ENCODE peak calls at places on chromosomes 6 and 20, in ten cellular contexts. One of them, this sample, is unnamed.

GRCh38 chr20:34102342-34102741 is 9.7 kb downstream of the EIF2S2 start:
- DNase-seq in GM12865: no peak
- DNase-seq in ascending aorta: no peak
- DNase-seq in brain microvascular endothelial cell: no peak
- DNase-seq in MCF 10A: no peak
- DNase-seq in astrocyte of the spinal cord: no peak
- DNase-seq in AG09319: no peak
- DNase-seq in endothelial cell: no peak
- DNase-seq in ovary: no peak
- DNase-seq in glutamatergic neuron: no peak
- DNase-seq in this sample: no peak

GRCh38 chr6:105270511-105270910 is 90.7 kb upstream of the POPDC3 start:
- DNase-seq in GM12865: no peak
- DNase-seq in ascending aorta: no peak
- DNase-seq in brain microvascular endothelial cell: no peak
- DNase-seq in MCF 10A: no peak
- DNase-seq in astrocyte of the spinal cord: peak; percentile 46
- DNase-seq in AG09319: peak; percentile 19
- DNase-seq in endothelial cell: no peak
- DNase-seq in ovary: no peak
- DNase-seq in glutamatergic neuron: no peak
- DNase-seq in this sample: no peak

GRCh38 chr6:168865-169455 is 123.3 kb upstream of the DUSP22 start:
- DNase-seq in GM12865: peak; percentile 55
- DNase-seq in ascending aorta: no peak
- DNase-seq in brain microvascular endothelial cell: no peak
- DNase-seq in MCF 10A: peak; percentile 64
- DNase-seq in astrocyte of the spinal cord: peak; percentile 50
- DNase-seq in AG09319: peak; percentile 4
- DNase-seq in endothelial cell: no peak
- DNase-seq in ovary: no peak
- DNase-seq in glutamatergic neuron: no peak
- DNase-seq in this sample: no peak

GRCh38 chr6:151374024-151374423 is 17.3 kb downstream of the ZBTB2 start:
- DNase-seq in GM12865: no peak
- DNase-seq in ascending aorta: no peak
- DNase-seq in brain microvascular endothelial cell: no peak
- DNase-seq in MCF 10A: no peak
- DNase-seq in astrocyte of the spinal cord: no peak
- DNase-seq in AG09319: no peak
- DNase-seq in endothelial cell: peak; percentile 22
- DNase-seq in ovary: no peak
- DNase-seq in glutamatergic neuron: no peak
- DNase-seq in this sample: no peak

GRCh38 chr20:990293-990959 is 11.7 kb downstream of the RSPO4 start:
- DNase-seq in GM12865: no peak
- DNase-seq in ascending aorta: no peak
- DNase-seq in brain microvascular endothelial cell: no peak
- DNase-seq in MCF 10A: no peak
- DNase-seq in astrocyte of the spinal cord: no peak
- DNase-seq in AG09319: no peak
- DNase-seq in endothelial cell: no peak
- DNase-seq in ovary: no peak
- DNase-seq in glutamatergic neuron: no peak
- DNase-seq in this sample: no peak

GRCh38 chr20:31718952-31719643 is 3.6 kb downstream of the BCL2L1 start:
- DNase-seq in GM12865: no peak
- DNase-seq in ascending aorta: no peak
- DNase-seq in brain microvascular endothelial cell: no peak
- DNase-seq in MCF 10A: peak; percentile 66
- DNase-seq in astrocyte of the spinal cord: no peak
- DNase-seq in AG09319: no peak
- DNase-seq in endothelial cell: no peak
- DNase-seq in ovary: no peak
- DNase-seq in glutamatergic neuron: no peak
- DNase-seq in this sample: no peak

GRCh38 chr6:125810435-125810834 is 19.7 kb downstream of the NCOA7 start:
- DNase-seq in GM12865: no peak
- DNase-seq in ascending aorta: no peak
- DNase-seq in brain microvascular endothelial cell: no peak
- DNase-seq in MCF 10A: no peak
- DNase-seq in astrocyte of the spinal cord: no peak
- DNase-seq in AG09319: no peak
- DNase-seq in endothelial cell: no peak
- DNase-seq in ovary: no peak
- DNase-seq in glutamatergic neuron: no peak
- DNase-seq in this sample: no peak

GRCh38 chr6:57097596-57097995 is 7.6 kb downstream of the ZNF451 start:
- DNase-seq in GM12865: no peak
- DNase-seq in ascending aorta: no peak
- DNase-seq in brain microvascular endothelial cell: peak; percentile 17
- DNase-seq in MCF 10A: no peak
- DNase-seq in astrocyte of the spinal cord: no peak
- DNase-seq in AG09319: no peak
- DNase-seq in endothelial cell: no peak
- DNase-seq in ovary: no peak
- DNase-seq in glutamatergic neuron: no peak
- DNase-seq in this sample: no peak

GRCh38 chr6:36546958-36547645 is at the start of gene STK38:
- DNase-seq in GM12865: peak; percentile 94
- DNase-seq in ascending aorta: peak; percentile 65
- DNase-seq in brain microvascular endothelial cell: peak; percentile 70
- DNase-seq in MCF 10A: peak; percentile 91
- DNase-seq in astrocyte of the spinal cord: peak; percentile 87
- DNase-seq in AG09319: peak; percentile 65
- DNase-seq in endothelial cell: peak; percentile 95
- DNase-seq in ovary: peak; percentile 95
- DNase-seq in glutamatergic neuron: peak; percentile 93
- DNase-seq in this sample: peak; percentile 93

GRCh38 chr6:28277746-28278145 is 3.6 kb upstream of the PGBD1 start:
- DNase-seq in GM12865: no peak
- DNase-seq in ascending aorta: no peak
- DNase-seq in brain microvascular endothelial cell: no peak
- DNase-seq in MCF 10A: no peak
- DNase-seq in astrocyte of the spinal cord: no peak
- DNase-seq in AG09319: no peak
- DNase-seq in endothelial cell: no peak
- DNase-seq in ovary: no peak
- DNase-seq in glutamatergic neuron: no peak
- DNase-seq in this sample: no peak

GRCh38 chr20:60135276-60135675 is 177.1 kb downstream of the CDH26 start:
- DNase-seq in GM12865: no peak
- DNase-seq in ascending aorta: no peak
- DNase-seq in brain microvascular endothelial cell: no peak
- DNase-seq in MCF 10A: no peak
- DNase-seq in astrocyte of the spinal cord: no peak
- DNase-seq in AG09319: no peak
- DNase-seq in endothelial cell: no peak
- DNase-seq in ovary: no peak
- DNase-seq in glutamatergic neuron: no peak
- DNase-seq in this sample: no peak

GRCh38 chr20:64079273-64080012 is at the start of gene RGS19:
- DNase-seq in GM12865: peak; percentile 90
- DNase-seq in ascending aorta: no peak
- DNase-seq in brain microvascular endothelial cell: no peak
- DNase-seq in MCF 10A: peak; percentile 47
- DNase-seq in astrocyte of the spinal cord: peak; percentile 46
- DNase-seq in AG09319: peak; percentile 20
- DNase-seq in endothelial cell: peak; percentile 76
- DNase-seq in ovary: peak; percentile 71
- DNase-seq in glutamatergic neuron: peak; percentile 55
- DNase-seq in this sample: peak; percentile 51

DNA sequence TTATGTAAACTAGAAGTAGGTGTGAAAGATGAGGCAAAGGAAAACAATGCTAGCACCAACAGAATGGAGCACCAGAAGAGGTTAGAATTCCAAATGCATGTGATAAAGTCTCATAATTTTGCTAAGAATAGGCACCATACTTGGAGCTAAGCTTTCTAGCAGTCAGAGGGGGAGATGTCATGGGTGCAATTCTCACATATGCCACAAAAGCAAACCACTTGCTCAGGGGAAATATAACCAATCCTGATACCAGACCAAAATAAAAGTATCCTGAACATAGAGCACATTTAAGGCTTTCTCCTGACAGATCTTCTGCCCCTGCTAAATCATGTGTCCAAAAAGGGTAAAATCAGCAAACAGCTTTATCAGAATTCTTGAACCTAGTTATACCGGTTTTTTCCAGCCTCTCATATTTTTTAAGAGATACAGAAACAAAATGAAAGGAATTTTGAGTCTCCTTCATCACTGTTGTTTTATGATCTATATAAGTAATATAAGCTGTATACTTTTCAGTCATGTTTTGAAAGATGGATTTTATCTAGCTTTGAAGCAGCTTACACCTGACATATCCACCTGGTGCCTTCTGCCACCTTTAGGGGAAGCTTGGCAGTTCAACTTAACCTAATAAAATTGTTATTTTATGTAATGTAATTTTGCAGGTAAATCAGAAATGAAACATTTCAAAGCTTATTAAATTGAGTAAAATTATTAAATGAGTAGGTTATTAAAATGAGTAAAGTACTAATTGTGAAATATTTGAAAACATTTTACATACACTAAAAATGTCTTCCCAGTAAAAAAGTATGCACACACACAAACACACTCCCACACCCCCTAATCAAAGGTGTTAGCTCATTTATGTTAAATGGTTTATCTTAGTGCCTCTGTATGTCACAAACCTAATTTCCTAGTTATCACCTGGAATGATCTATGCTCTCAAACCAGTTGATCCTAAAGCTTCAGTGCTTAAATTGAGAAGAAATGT is 2.8 kb downstream of the SPO11 start:
- DNase-seq in GM12865: no peak
- DNase-seq in ascending aorta: no peak
- DNase-seq in brain microvascular endothelial cell: no peak
- DNase-seq in MCF 10A: peak; percentile 41
- DNase-seq in astrocyte of the spinal cord: no peak
- DNase-seq in AG09319: no peak
- DNase-seq in endothelial cell: no peak
- DNase-seq in ovary: no peak
- DNase-seq in glutamatergic neuron: no peak
- DNase-seq in this sample: no peak
- TF ChIP-seq CTCF in GM12865: no peak
- TF ChIP-seq CTCF in ascending aorta: no peak
- TF ChIP-seq CTCF in brain microvascular endothelial cell: no peak
- TF ChIP-seq CTCF in MCF 10A: peak; percentile 41
- TF ChIP-seq CTCF in astrocyte of the spinal cord: no peak
- TF ChIP-seq CTCF in AG09319: no peak
- TF ChIP-seq CTCF in endothelial cell: peak; percentile 23
- TF ChIP-seq CTCF in ovary: no peak
- TF ChIP-seq CTCF in glutamatergic neuron: no peak
- TF ChIP-seq CTCF in this sample: peak; percentile 61

GRCh38 chr6:107626645-107627044 is 136.7 kb downstream of the SOBP start:
- DNase-seq in GM12865: no peak
- DNase-seq in ascending aorta: no peak
- DNase-seq in brain microvascular endothelial cell: no peak
- DNase-seq in MCF 10A: no peak
- DNase-seq in astrocyte of the spinal cord: no peak
- DNase-seq in AG09319: no peak
- DNase-seq in endothelial cell: no peak
- DNase-seq in ovary: no peak
- DNase-seq in glutamatergic neuron: no peak
- DNase-seq in this sample: no peak

GRCh38 chr6:107627928-107628327 is 138.0 kb downstream of the SOBP start:
- DNase-seq in GM12865: no peak
- DNase-seq in ascending aorta: no peak
- DNase-seq in brain microvascular endothelial cell: no peak
- DNase-seq in MCF 10A: no peak
- DNase-seq in astrocyte of the spinal cord: no peak
- DNase-seq in AG09319: no peak
- DNase-seq in endothelial cell: no peak
- DNase-seq in ovary: no peak
- DNase-seq in glutamatergic neuron: no peak
- DNase-seq in this sample: no peak

GRCh38 chr6:107624050-107624449 is 134.1 kb downstream of the SOBP start:
- DNase-seq in GM12865: no peak
- DNase-seq in ascending aorta: no peak
- DNase-seq in brain microvascular endothelial cell: no peak
- DNase-seq in MCF 10A: no peak
- DNase-seq in astrocyte of the spinal cord: no peak
- DNase-seq in AG09319: no peak
- DNase-seq in endothelial cell: no peak
- DNase-seq in ovary: no peak
- DNase-seq in glutamatergic neuron: no peak
- DNase-seq in this sample: no peak

GRCh38 chr6:107624541-107624940 is 134.6 kb downstream of the SOBP start:
- DNase-seq in GM12865: no peak
- DNase-seq in ascending aorta: no peak
- DNase-seq in brain microvascular endothelial cell: peak; percentile 16
- DNase-seq in MCF 10A: peak; percentile 22
- DNase-seq in astrocyte of the spinal cord: no peak
- DNase-seq in AG09319: no peak
- DNase-seq in endothelial cell: no peak
- DNase-seq in ovary: no peak
- DNase-seq in glutamatergic neuron: no peak
- DNase-seq in this sample: no peak

DNA sequence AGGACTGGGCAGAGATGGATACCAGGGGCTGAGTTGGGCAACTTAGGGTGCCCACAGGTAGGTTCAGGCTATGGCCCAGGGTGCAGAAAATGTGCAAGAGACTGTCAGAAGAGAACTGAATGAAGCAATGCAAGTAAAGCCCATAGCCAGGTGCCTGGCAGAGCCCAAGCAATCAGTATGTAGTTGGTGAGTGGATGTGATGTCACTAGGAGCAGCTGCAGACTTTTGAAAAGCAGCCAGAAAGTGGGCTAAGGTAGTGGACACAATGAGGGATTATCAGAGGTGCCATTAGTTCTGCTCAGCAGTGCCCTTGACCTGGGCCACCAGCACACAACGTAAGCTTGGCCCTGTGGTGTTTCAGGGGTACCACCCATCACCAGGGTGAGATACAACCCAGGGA is 135.3 kb downstream of the SOBP start:
- DNase-seq in GM12865: no peak
- DNase-seq in ascending aorta: no peak
- DNase-seq in brain microvascular endothelial cell: no peak
- DNase-seq in MCF 10A: no peak
- DNase-seq in astrocyte of the spinal cord: no peak
- DNase-seq in AG09319: no peak
- DNase-seq in endothelial cell: no peak
- DNase-seq in ovary: no peak
- DNase-seq in glutamatergic neuron: no peak
- DNase-seq in this sample: no peak
- TF ChIP-seq CTCF in GM12865: no peak
- TF ChIP-seq CTCF in ascending aorta: no peak
- TF ChIP-seq CTCF in brain microvascular endothelial cell: no peak
- TF ChIP-seq CTCF in MCF 10A: no peak
- TF ChIP-seq CTCF in astrocyte of the spinal cord: no peak
- TF ChIP-seq CTCF in AG09319: no peak
- TF ChIP-seq CTCF in endothelial cell: no peak
- TF ChIP-seq CTCF in ovary: no peak
- TF ChIP-seq CTCF in glutamatergic neuron: no peak
- TF ChIP-seq CTCF in this sample: no peak

GRCh38 chr20:46772901-46773300 is 63.5 kb downstream of the SLC2A10 start:
- DNase-seq in GM12865: peak; percentile 34
- DNase-seq in ascending aorta: no peak
- DNase-seq in brain microvascular endothelial cell: no peak
- DNase-seq in MCF 10A: no peak
- DNase-seq in astrocyte of the spinal cord: no peak
- DNase-seq in AG09319: no peak
- DNase-seq in endothelial cell: no peak
- DNase-seq in ovary: no peak
- DNase-seq in glutamatergic neuron: no peak
- DNase-seq in this sample: no peak
- TF ChIP-seq CTCF in GM12865: peak; percentile 19
- TF ChIP-seq CTCF in ascending aorta: no peak
- TF ChIP-seq CTCF in brain microvascular endothelial cell: peak; percentile 33
- TF ChIP-seq CTCF in MCF 10A: no peak
- TF ChIP-seq CTCF in astrocyte of the spinal cord: peak; percentile 2
- TF ChIP-seq CTCF in AG09319: no peak
- TF ChIP-seq CTCF in endothelial cell: peak; percentile 9
- TF ChIP-seq CTCF in ovary: no peak
- TF ChIP-seq CTCF in glutamatergic neuron: peak; percentile 21
- TF ChIP-seq CTCF in this sample: peak; percentile 51

GRCh38 chr20:21114584-21114983 is 8.4 kb upstream of the LINC00237 start:
- DNase-seq in GM12865: no peak
- DNase-seq in ascending aorta: no peak
- DNase-seq in brain microvascular endothelial cell: no peak
- DNase-seq in MCF 10A: no peak
- DNase-seq in astrocyte of the spinal cord: no peak
- DNase-seq in AG09319: no peak
- DNase-seq in endothelial cell: no peak
- DNase-seq in ovary: no peak
- DNase-seq in glutamatergic neuron: no peak
- DNase-seq in this sample: no peak
- TF ChIP-seq CTCF in GM12865: no peak
- TF ChIP-seq CTCF in ascending aorta: no peak
- TF ChIP-seq CTCF in brain microvascular endothelial cell: no peak
- TF ChIP-seq CTCF in MCF 10A: no peak
- TF ChIP-seq CTCF in astrocyte of the spinal cord: no peak
- TF ChIP-seq CTCF in AG09319: no peak
- TF ChIP-seq CTCF in endothelial cell: no peak
- TF ChIP-seq CTCF in ovary: no peak
- TF ChIP-seq CTCF in glutamatergic neuron: no peak
- TF ChIP-seq CTCF in this sample: no peak